ENCODE peak calls at places on chromosomes 6 and 20, in nine cellular contexts. H is breast epithelium, S is fibroblast of lung, C is A673, Z is lower lobe of right lung, K is dorsolateral prefrontal cortex, V is astrocyte of the spinal cord, E is AG04450, R is MM.1S. N is an unnamed sample.

GRCh38 chr6:108778421-108779186 is 69.6 kb upstream of the ARMC2 start:
- DNase-seq in C (no peak), Z (no peak), H (no peak), K (no peak), V (no peak), S (no peak), R (no peak), E (no peak), N (no peak)

GRCh38 chr6:12782136-12782535 is 65.6 kb downstream of the PHACTR1 start:
- DNase-seq in V (no peak), C (no peak), R (no peak), Z (no peak), E (no peak), S (no peak), K (no peak), H (no peak), N (no peak)

GRCh38 chr20:48189177-48189576 is 403.9 kb upstream of the SULF2 start:
- DNase-seq in R (peak; percentile 16), S (peak; percentile 8), C (peak; percentile 14), Z (no peak), H (no peak), V (peak; percentile 3), E (no peak), K (no peak), N (peak; percentile 20)

GRCh38 chr6:157059781-157060180 is 263.5 kb downstream of the TMEM242 start:
- DNase-seq in C (no peak), Z (no peak), R (no peak), S (peak; percentile 13), V (no peak), E (no peak), K (no peak), H (no peak), N (no peak)

GRCh38 chr6:87772597-87773530 is 70.8 kb upstream of the AKIRIN2 start:
- DNase-seq in H (no peak), V (no peak), S (peak; percentile 13), Z (no peak), C (no peak), R (no peak), E (peak; percentile 74), K (no peak), N (peak; percentile 77)

GRCh38 chr6:43910638-43911353 is 140.8 kb downstream of the VEGFA start:
- DNase-seq in C (no peak), R (no peak), V (peak; percentile 66), S (peak; percentile 94), K (no peak), H (no peak), Z (peak; percentile 14), E (peak; percentile 50), N (peak; percentile 65)

GRCh38 chr20:23049933-23050838 is 714 bp upstream of the THBD start:
- DNase-seq in H (peak; percentile 65), S (peak; percentile 63), Z (peak; percentile 81), K (no peak), C (no peak), E (no peak), V (peak; percentile 24), R (no peak), N (no peak)

GRCh38 chr6:110552901-110553641 is 76.7 kb upstream of the SLC22A16 start:
- DNase-seq in K (no peak), S (no peak), Z (no peak), V (no peak), H (no peak), R (no peak), C (no peak), E (no peak), N (no peak)

GRCh38 chr6:105051941-105052471 is 95.1 kb downstream of the LIN28B start:
- DNase-seq in V (no peak), Z (no peak), C (peak; percentile 82), S (no peak), R (no peak), K (no peak), H (no peak), E (no peak), N (no peak)

GRCh38 chr20:44279228-44279627 is 31.8 kb downstream of the FITM2 start:
- DNase-seq in S (peak; percentile 47), V (peak; percentile 80), K (no peak), Z (no peak), C (no peak), R (no peak), E (peak; percentile 15), H (no peak), N (peak; percentile 8)

GRCh38 chr20:4018015-4018748 is 2.8 kb upstream of the RNF24 start:
- DNase-seq in H (no peak), V (no peak), E (no peak), K (no peak), C (no peak), S (no peak), Z (no peak), R (no peak), N (no peak)

GRCh38 chr6:135540207-135540877 is 42.8 kb upstream of the AHI1 start:
- DNase-seq in Z (no peak), H (no peak), C (peak; percentile 19), K (peak; percentile 36), S (peak; percentile 68), V (peak; percentile 45), E (no peak), R (peak; percentile 15), N (no peak)

GRCh38 chr6:88006559-88006958 is 41.1 kb upstream of the SPACA1 start:
- DNase-seq in H (no peak), Z (no peak), C (no peak), V (no peak), K (no peak), E (no peak), R (no peak), S (no peak), N (no peak)

GRCh38 chr6:136962661-136963060 is 40.6 kb downstream of the SLC35D3 start:
- DNase-seq in C (peak; percentile 58), K (no peak), V (no peak), S (no peak), H (no peak), E (no peak), R (no peak), Z (no peak), N (no peak)

GRCh38 chr20:21102691-21103311 is 3.4 kb downstream of the LINC00237 start:
- DNase-seq in S (no peak), V (no peak), E (no peak), C (peak; percentile 70), H (no peak), R (no peak), Z (peak; percentile 66), K (peak; percentile 43), N (no peak)

GRCh38 chr20:36228809-36229208 is 7.5 kb upstream of the AAR2 start:
- DNase-seq in C (no peak), E (no peak), R (no peak), Z (no peak), S (no peak), K (no peak), H (no peak), V (no peak), N (no peak)

GRCh38 chr6:150719861-150720260 is 120.2 kb downstream of the PLEKHG1 start:
- DNase-seq in Z (no peak), H (no peak), K (no peak), C (no peak), R (no peak), S (no peak), E (no peak), V (no peak), N (no peak)

GRCh38 chr6:150719099-150719767 is 119.5 kb downstream of the PLEKHG1 start:
- DNase-seq in S (peak; percentile 22), K (no peak), E (no peak), V (no peak), Z (no peak), C (peak; percentile 63), H (no peak), R (no peak), N (no peak)

GRCh38 chr6:150721411-150722266 is 122.0 kb downstream of the PLEKHG1 start:
- DNase-seq in V (no peak), E (no peak), R (no peak), K (no peak), Z (no peak), S (no peak), H (no peak), C (no peak), N (no peak)

GRCh38 chr6:150723056-150723658 is 123.5 kb downstream of the PLEKHG1 start:
- DNase-seq in S (peak; percentile 14), R (no peak), Z (no peak), V (no peak), K (no peak), C (no peak), H (no peak), E (no peak), N (no peak)

GRCh38 chr6:150720774-150721233 is 121.1 kb downstream of the PLEKHG1 start:
- DNase-seq in H (no peak), V (peak; percentile 88), K (no peak), S (peak; percentile 21), Z (no peak), R (peak; percentile 65), C (peak; percentile 83), E (no peak), N (no peak)
- TF ChIP-seq CTCF in H (peak; percentile 18), V (no peak), K (no peak), S (no peak), Z (no peak), R (no peak), C (peak; percentile 15), E (no peak), N (no peak)

GRCh38 chr6:92159046-92159445 is 1260.3 kb downstream of the EPHA7 start:
- DNase-seq in R (no peak), K (no peak), V (no peak), Z (no peak), H (no peak), S (no peak), E (no peak), C (no peak), N (no peak)

GRCh38 chr6:92161953-92162352 is 1257.4 kb downstream of the EPHA7 start:
- DNase-seq in V (no peak), E (no peak), S (no peak), R (no peak), H (no peak), Z (no peak), K (no peak), C (no peak), N (no peak)

GRCh38 chr6:92160226-92160625 is 1259.1 kb downstream of the EPHA7 start:
- DNase-seq in C (no peak), V (no peak), E (no peak), R (no peak), Z (no peak), H (no peak), K (no peak), S (no peak), N (no peak)
- TF ChIP-seq CTCF in C (no peak), V (no peak), E (no peak), R (no peak), Z (no peak), H (no peak), K (no peak), S (no peak), N (no peak)

GRCh38 chr6:7673063-7673536 is 52.8 kb upstream of the BMP6 start:
- DNase-seq in R (no peak), V (peak; percentile 8), E (no peak), Z (peak; percentile 62), S (peak; percentile 47), K (no peak), H (no peak), C (peak; percentile 17), N (peak; percentile 51)
- TF ChIP-seq CTCF in R (no peak), V (no peak), E (no peak), Z (no peak), S (no peak), K (no peak), H (no peak), C (peak; percentile 22), N (peak; percentile 13)

DNA sequence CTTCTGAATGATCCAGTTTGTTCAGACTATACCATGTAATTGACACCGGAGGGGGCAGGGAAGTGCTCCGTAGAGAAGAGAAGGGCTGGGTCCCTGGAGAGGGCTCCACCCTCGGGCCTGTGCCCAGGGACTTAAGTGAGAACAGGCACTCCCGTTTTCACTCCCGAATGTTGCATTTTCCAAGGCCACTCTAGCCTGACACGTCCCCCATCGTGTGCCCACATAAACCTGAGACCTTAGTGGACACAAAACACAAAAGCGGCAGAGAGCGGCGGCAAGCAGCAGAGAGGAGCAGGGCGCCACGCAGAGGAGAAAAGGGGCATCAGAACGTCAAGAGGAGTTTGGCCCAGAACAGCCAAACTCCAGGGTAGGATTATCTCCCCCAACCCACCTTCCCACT is 1405.1 kb downstream of the GRIK2 start:
- DNase-seq in R (no peak), E (no peak), C (peak; percentile 33), K (no peak), H (no peak), S (no peak), Z (no peak), V (peak; percentile 11), N (no peak)
- TF ChIP-seq CTCF in R (no peak), E (no peak), C (peak; percentile 18), K (no peak), H (no peak), S (no peak), Z (no peak), V (peak; percentile 48), N (no peak)